ENCODE peak calls at places on chromosomes 13 and 19, in seven cellular contexts. B is neural progenitor cell, U is GM23248, F is GM23338, W is hepatocyte, Y is PC-3, J is MM.1S. A is an unnamed sample.

GRCh38 chr13:45441633-45442032 is 23.1 kb upstream of the COG3 start:
- DNase-seq in B (no peak), U (peak), F (no peak), W (no peak), Y (peak), J (peak), A (no peak)

GRCh38 chr13:95809429-95809828 is 132.5 kb downstream of the DNAJC3 start:
- DNase-seq in B (peak), U (no peak), F (no peak), W (no peak), Y (no peak), J (no peak), A (no peak)

GRCh38 chr19:35048911-35049411 is 7.4 kb downstream of the HPN start:
- DNase-seq in B (no peak), U (no peak), F (no peak), W (peak), Y (no peak), J (no peak), A (no peak)

GRCh38 chr19:23385404-23385803 is 9.9 kb downstream of the ZNF91 start:
- DNase-seq in B (no peak), U (no peak), F (no peak), W (no peak), Y (no peak), J (no peak), A (no peak)

GRCh38 chr19:16415806-16416205 is 56.0 kb downstream of the EPS15L1 start:
- DNase-seq in B (no peak), U (no peak), F (no peak), W (no peak), Y (no peak), J (no peak), A (no peak)

GRCh38 chr19:1997353-1998233 is 17.9 kb downstream of the BTBD2 start:
- DNase-seq in B (no peak), U (no peak), F (no peak), W (no peak), Y (no peak), J (no peak), A (no peak)

GRCh38 chr19:17997969-17998826 is 9.8 kb upstream of the ARRDC2 start:
- DNase-seq in B (peak), U (peak), F (peak), W (peak), Y (peak), J (no peak), A (peak)

GRCh38 chr13:112078879-112079526 is 12.1 kb downstream of the SOX1 start:
- DNase-seq in B (peak), U (no peak), F (peak), W (no peak), Y (no peak), J (no peak), A (no peak)

GRCh38 chr19:16470911-16471811 is 609 bp downstream of the EPS15L1 start:
- DNase-seq in B (peak), U (peak), F (peak), W (peak), Y (peak), J (peak), A (no peak)

GRCh38 chr19:16263115-16263839 is 61.3 kb upstream of the KLF2 start:
- DNase-seq in B (no peak), U (no peak), F (no peak), W (no peak), Y (no peak), J (no peak), A (no peak)

DNA sequence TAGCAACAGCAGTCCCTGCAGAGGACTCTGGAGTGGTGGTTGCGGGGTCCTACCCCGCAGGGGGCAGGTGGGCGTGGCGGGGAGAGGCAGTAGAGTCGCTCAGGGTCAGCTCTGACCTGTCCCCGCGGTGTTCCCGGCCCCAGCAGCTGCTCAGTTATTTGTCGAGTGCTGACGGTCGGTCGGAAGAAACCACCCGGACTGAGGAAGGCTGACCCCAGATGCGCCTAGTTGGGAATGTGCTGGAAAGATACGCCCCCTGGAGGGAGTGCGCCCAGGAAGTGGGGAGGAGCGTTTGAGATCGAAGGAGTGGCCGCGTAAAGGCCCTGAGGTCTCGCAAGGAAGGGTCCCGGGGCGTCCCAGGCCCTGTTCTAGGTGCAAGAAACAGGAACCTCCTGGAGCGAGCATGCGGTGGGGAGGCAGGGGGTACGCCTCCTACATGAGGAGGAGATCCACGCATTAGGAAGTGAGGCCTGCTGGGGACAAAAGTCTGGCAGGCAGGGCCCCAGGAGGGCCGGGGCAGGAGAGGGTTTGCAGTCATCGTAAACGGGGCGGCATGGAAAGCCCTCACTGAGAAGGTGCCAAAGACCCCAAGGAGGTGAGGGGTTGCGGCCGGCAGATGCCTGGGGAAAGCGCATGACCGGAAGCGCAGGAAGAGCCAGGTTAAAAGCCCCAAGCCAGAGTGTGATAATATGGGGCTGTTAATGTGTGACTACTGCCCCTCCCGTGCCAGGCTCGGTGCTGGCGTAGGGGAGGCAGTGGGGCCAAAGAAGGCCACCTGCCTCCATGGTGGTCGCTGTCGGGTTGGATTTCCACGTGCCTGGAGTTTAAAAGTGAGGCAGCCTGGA is 9.1 kb downstream of the CCDC8 start:
- DNase-seq in B (peak), U (peak), F (peak), W (peak), Y (peak), J (no peak), A (no peak)
- TF ChIP-seq EZH2 in B (peak), U (no peak), F (no peak), W (no peak), Y (no peak), J (no peak), A (no peak)

GRCh38 chr19:13996928-13997636 is 9.0 kb downstream of the RFX1 start:
- DNase-seq in B (no peak), U (no peak), F (no peak), W (no peak), Y (no peak), J (no peak), A (no peak)
- TF ChIP-seq EZH2phosphoT487 in B (no peak), U (no peak), F (no peak), W (no peak), Y (no peak), J (no peak), A (no peak)

GRCh38 chr13:20161951-20162300 is 1.1 kb upstream of the GJA3 start:
- DNase-seq in B (peak), U (no peak), F (no peak), W (no peak), Y (no peak), J (no peak), A (no peak)
- TF ChIP-seq EZH2 in B (peak), U (no peak), F (peak), W (no peak), Y (no peak), J (no peak), A (no peak)

DNA sequence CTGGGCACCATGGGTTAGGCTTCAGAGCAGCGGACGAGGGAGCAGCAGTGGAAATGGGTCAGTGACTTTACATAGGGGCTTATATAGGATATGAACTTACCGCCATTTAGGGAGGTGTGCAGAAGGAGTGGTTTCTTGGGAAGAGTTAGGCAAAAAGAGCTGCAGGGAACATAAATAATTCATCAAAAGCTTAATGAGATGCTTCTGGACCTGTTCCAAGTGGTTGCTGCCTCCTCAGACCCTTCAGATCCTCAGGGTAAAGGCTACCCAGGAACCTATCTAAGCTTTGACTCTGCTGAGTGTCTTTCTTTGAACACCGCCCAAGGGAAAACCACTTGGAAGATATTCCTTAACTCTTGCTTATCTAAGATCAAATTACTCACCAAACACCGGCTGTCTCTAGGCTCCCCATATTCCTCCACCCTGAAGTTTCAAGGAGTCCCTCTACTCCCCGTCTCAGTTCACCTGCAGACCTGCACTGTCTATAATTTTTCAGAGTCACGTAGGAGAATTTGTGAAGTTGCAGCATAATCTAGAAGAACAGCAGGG is at the start of gene IGFL4:
- DNase-seq in B (no peak), U (no peak), F (no peak), W (peak), Y (peak), J (no peak), A (no peak)
- TF ChIP-seq EZH2phosphoT487 in B (no peak), U (no peak), F (no peak), W (no peak), Y (no peak), J (no peak), A (no peak)

GRCh38 chr19:38367041-38367440 is 7.3 kb upstream of the PSMD8 start:
- DNase-seq in B (no peak), U (no peak), F (no peak), W (no peak), Y (no peak), J (no peak), A (no peak)

GRCh38 chr19:38373907-38374331 is 452 bp upstream of the PSMD8 start:
- DNase-seq in B (no peak), U (no peak), F (no peak), W (no peak), Y (no peak), J (no peak), A (no peak)

GRCh38 chr19:38369584-38369983 is 4.8 kb upstream of the PSMD8 start:
- DNase-seq in B (no peak), U (no peak), F (no peak), W (no peak), Y (no peak), J (no peak), A (no peak)

GRCh38 chr19:38371081-38371480 is 3.3 kb upstream of the PSMD8 start:
- DNase-seq in B (no peak), U (no peak), F (no peak), W (no peak), Y (no peak), J (no peak), A (no peak)

DNA sequence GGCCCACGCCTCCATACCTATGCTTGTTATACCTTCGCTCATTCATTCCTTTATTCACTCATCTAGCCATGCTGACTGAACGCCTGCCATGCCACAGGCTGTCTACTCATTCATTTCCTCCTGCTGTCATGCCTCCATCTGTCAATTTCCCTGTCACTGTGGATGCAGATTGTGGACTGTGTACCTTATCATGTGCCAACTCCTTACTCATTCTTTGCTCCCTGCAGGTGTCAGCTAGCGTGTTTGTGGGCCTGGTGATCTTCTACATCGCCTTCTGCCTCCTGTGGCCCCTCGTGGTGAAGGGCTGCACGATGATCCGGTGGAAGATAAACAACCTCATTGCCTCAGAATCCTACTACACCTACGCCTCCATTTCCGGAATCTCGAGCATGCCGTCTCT is 4.1 kb upstream of the PSMD8 start:
- DNase-seq in B (no peak), U (no peak), F (no peak), W (no peak), Y (no peak), J (no peak), A (no peak)
- TF ChIP-seq EZH2 in B (no peak), U (no peak), F (no peak), W (no peak), Y (no peak), J (no peak), A (no peak)

DNA sequence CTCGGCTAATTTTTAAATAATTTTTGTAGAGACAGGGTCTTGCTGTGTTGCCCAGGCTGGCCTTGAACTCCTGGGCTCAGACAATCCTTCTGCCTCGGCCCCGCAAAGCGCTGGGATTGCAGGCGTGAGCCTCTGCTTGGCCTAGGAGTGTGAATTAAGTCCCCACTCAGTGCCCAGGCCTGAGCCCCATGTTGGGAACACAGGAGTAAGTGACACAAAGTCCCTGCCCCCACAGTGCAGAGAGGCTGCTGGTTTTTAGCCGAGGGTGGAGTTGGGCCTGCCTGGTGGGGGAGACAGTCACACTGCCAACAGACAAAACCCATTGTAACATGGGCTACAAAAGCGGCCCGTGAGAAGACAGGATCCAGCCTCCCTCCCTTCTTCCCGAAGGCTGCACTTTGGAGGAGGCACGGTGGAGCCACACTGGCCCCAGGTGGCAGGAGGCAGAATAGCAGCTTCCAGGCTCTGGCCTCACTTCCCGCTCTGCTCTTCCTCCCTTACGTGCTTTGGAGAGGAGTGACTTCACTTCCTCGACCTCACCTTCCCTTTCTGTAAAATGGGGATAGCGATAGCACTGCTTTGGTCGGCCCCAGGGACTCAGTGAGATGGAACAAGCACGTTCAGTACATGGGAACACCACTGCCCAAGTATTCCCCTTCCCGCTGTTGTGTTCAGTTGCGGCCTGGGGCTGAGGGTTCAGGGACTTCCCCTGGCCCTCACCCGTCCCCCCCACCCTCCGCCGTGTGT is 15.2 kb upstream of the EHD2 start:
- DNase-seq in B (peak), U (peak), F (peak), W (peak), Y (peak), J (peak), A (peak)
- TF ChIP-seq EZH2phosphoT487 in B (no peak), U (no peak), F (no peak), W (no peak), Y (no peak), J (no peak), A (no peak)

GRCh38 chr19:7979011-7979410 is 26.4 kb downstream of the ELAVL1 start:
- DNase-seq in B (no peak), U (no peak), F (no peak), W (no peak), Y (no peak), J (no peak), A (no peak)

GRCh38 chr19:7977021-7977722 is 28.3 kb downstream of the ELAVL1 start:
- DNase-seq in B (no peak), U (no peak), F (no peak), W (no peak), Y (no peak), J (no peak), A (no peak)

GRCh38 chr19:7979559-7979958 is 25.9 kb downstream of the ELAVL1 start:
- DNase-seq in B (no peak), U (no peak), F (no peak), W (no peak), Y (no peak), J (no peak), A (no peak)

GRCh38 chr19:7977723-7978040 is 27.8 kb downstream of the ELAVL1 start:
- DNase-seq in B (no peak), U (no peak), F (no peak), W (no peak), Y (no peak), J (no peak), A (no peak)

DNA sequence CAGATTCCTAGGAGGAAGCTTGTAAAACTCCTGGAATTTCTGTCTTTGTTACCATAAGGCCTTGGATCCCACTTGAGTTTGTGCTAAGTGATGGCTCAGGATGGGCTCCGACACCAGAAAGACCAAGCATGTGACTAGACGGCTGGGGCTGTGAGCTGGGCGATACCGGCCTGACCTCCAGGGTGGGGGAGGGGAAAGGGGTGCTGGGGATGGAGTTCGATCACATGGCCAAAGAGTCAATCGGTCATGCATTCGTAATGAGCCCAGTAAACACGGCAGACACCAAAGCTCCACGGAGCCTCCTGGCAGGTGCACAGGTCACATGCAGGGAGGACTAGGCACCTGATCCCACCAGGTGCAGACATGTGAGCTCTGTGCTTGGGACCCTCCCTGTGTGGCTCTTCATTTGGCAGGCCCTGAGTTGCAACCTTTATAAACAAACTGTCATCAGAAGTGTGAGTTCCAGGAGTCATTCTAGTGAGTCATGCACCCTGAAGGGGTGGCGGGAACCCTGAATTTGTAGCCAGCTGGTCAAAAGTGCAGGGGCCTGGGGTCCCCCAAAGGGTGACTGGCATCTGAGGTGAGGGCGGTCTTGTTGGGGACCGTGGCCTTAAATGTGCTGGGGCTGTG is 27.1 kb downstream of the ELAVL1 start:
- DNase-seq in B (peak), U (peak), F (no peak), W (no peak), Y (peak), J (no peak), A (no peak)
- TF ChIP-seq EZH2 in B (no peak), U (no peak), F (no peak), W (no peak), Y (no peak), J (no peak), A (no peak)

A was measured in HCT116.